ENCODE peak calls at places on chromosomes 16 and 17, in ten cellular contexts. One of them, this sample, is unnamed.

GRCh38 chr16:66900721-66901441 is 17.8 kb downstream of the CDH16 start:
- DNase-seq in mucosa of descending colon: peak; percentile 58
- DNase-seq in heart right ventricle: no peak
- DNase-seq in astrocyte of the spinal cord: no peak
- DNase-seq in AG10803: no peak
- DNase-seq in BE2C: no peak
- DNase-seq in amygdala: no peak
- DNase-seq in stomach: no peak
- DNase-seq in GM19239: no peak
- DNase-seq in posterior vena cava: peak; percentile 81
- DNase-seq in this sample: no peak

GRCh38 chr17:78397681-78398101 is 19.2 kb downstream of the PGS1 start:
- DNase-seq in stomach: no peak
- DNase-seq in AG10803: peak; percentile 81
- DNase-seq in posterior vena cava: no peak
- DNase-seq in GM19239: no peak
- DNase-seq in heart right ventricle: peak; percentile 55
- DNase-seq in amygdala: no peak
- DNase-seq in astrocyte of the spinal cord: peak; percentile 46
- DNase-seq in BE2C: no peak
- DNase-seq in mucosa of descending colon: no peak
- DNase-seq in this sample: no peak

GRCh38 chr17:37405955-37406634 is 541 bp downstream of the ACACA start:
- DNase-seq in BE2C: no peak
- DNase-seq in mucosa of descending colon: no peak
- DNase-seq in heart right ventricle: no peak
- DNase-seq in GM19239: no peak
- DNase-seq in astrocyte of the spinal cord: peak; percentile 27
- DNase-seq in amygdala: no peak
- DNase-seq in AG10803: peak; percentile 4
- DNase-seq in stomach: no peak
- DNase-seq in posterior vena cava: no peak
- DNase-seq in this sample: no peak

GRCh38 chr17:67289174-67289876 is 44.3 kb upstream of the HELZ start:
- DNase-seq in amygdala: peak; percentile 27
- DNase-seq in heart right ventricle: peak; percentile 87
- DNase-seq in astrocyte of the spinal cord: peak; percentile 55
- DNase-seq in AG10803: peak; percentile 72
- DNase-seq in BE2C: peak; percentile 19
- DNase-seq in posterior vena cava: peak; percentile 93
- DNase-seq in stomach: peak; percentile 50
- DNase-seq in mucosa of descending colon: peak; percentile 48
- DNase-seq in GM19239: no peak
- DNase-seq in this sample: no peak

GRCh38 chr17:66715076-66715675 is 119.7 kb upstream of the CACNG5 start:
- DNase-seq in heart right ventricle: no peak
- DNase-seq in stomach: no peak
- DNase-seq in astrocyte of the spinal cord: no peak
- DNase-seq in mucosa of descending colon: no peak
- DNase-seq in amygdala: no peak
- DNase-seq in AG10803: no peak
- DNase-seq in BE2C: no peak
- DNase-seq in posterior vena cava: peak; percentile 12
- DNase-seq in GM19239: no peak
- DNase-seq in this sample: no peak

GRCh38 chr17:2239882-2240430 is 63.6 kb downstream of the SMG6 start:
- DNase-seq in astrocyte of the spinal cord: peak; percentile 93
- DNase-seq in GM19239: no peak
- DNase-seq in stomach: peak; percentile 33
- DNase-seq in heart right ventricle: no peak
- DNase-seq in mucosa of descending colon: no peak
- DNase-seq in posterior vena cava: peak; percentile 89
- DNase-seq in AG10803: peak; percentile 84
- DNase-seq in amygdala: no peak
- DNase-seq in BE2C: no peak
- DNase-seq in this sample: no peak

GRCh38 chr17:36880506-36880905 is 56.8 kb upstream of the LHX1 start:
- DNase-seq in amygdala: no peak
- DNase-seq in AG10803: no peak
- DNase-seq in BE2C: no peak
- DNase-seq in astrocyte of the spinal cord: no peak
- DNase-seq in posterior vena cava: no peak
- DNase-seq in stomach: no peak
- DNase-seq in GM19239: no peak
- DNase-seq in heart right ventricle: no peak
- DNase-seq in mucosa of descending colon: no peak
- DNase-seq in this sample: no peak

GRCh38 chr16:13077816-13078215 is 176.4 kb downstream of the SHISA9 start:
- DNase-seq in astrocyte of the spinal cord: no peak
- DNase-seq in AG10803: no peak
- DNase-seq in heart right ventricle: no peak
- DNase-seq in posterior vena cava: no peak
- DNase-seq in BE2C: no peak
- DNase-seq in mucosa of descending colon: no peak
- DNase-seq in GM19239: no peak
- DNase-seq in stomach: no peak
- DNase-seq in amygdala: no peak
- DNase-seq in this sample: no peak

GRCh38 chr17:78343433-78344201 is 16.3 kb downstream of the SOCS3 start:
- DNase-seq in stomach: peak; percentile 50
- DNase-seq in mucosa of descending colon: peak; percentile 70
- DNase-seq in GM19239: peak; percentile 80
- DNase-seq in posterior vena cava: peak; percentile 87
- DNase-seq in heart right ventricle: no peak
- DNase-seq in amygdala: no peak
- DNase-seq in BE2C: no peak
- DNase-seq in AG10803: no peak
- DNase-seq in astrocyte of the spinal cord: no peak
- DNase-seq in this sample: peak; percentile 57